ENCODE peak calls at places on chromosomes 11 and 22, in six cellular contexts. A is lung, Q is fibroblast of mammary gland, X is bronchial epithelial cell, N is neural crest cell, L is foreskin keratinocyte. Z is an unnamed sample.

GRCh38 chr11:125344846-125345705 is 151.0 kb downstream of the FEZ1 start:
- DNase-seq in A (no peak), Q (no peak), X (no peak), N (no peak), L (no peak), Z (no peak)

GRCh38 chr22:49951001-49951677 is 9.4 kb upstream of the PIM3 start:
- DNase-seq in A (peak; percentile 95), Q (peak; percentile 53), X (peak; percentile 82), N (no peak), L (peak; percentile 55), Z (peak; percentile 90)

GRCh38 chr11:68340003-68340767 is 27.8 kb downstream of the LRP5 start:
- DNase-seq in A (no peak), Q (no peak), X (no peak), N (no peak), L (no peak), Z (no peak)

GRCh38 chr11:35583843-35584242 is 34.4 kb upstream of the FJX1 start:
- DNase-seq in A (no peak), Q (no peak), X (no peak), N (no peak), L (no peak), Z (no peak)

GRCh38 chr11:116733959-116734517 is 38.7 kb downstream of the BUD13 start:
- DNase-seq in A (no peak), Q (no peak), X (no peak), N (no peak), L (no peak), Z (no peak)

GRCh38 chr22:40709752-40710413 is 30.6 kb downstream of the MCHR1 start:
- DNase-seq in A (no peak), Q (no peak), X (no peak), N (no peak), L (no peak), Z (no peak)

GRCh38 chr11:72630104-72630852 is 43.9 kb downstream of the PDE2A start:
- DNase-seq in A (no peak), Q (no peak), X (no peak), N (no peak), L (no peak), Z (no peak)

GRCh38 chr22:17980013-17980510 is 44.3 kb downstream of the MICAL3 start:
- DNase-seq in A (no peak), Q (no peak), X (no peak), N (no peak), L (no peak), Z (no peak)

GRCh38 chr11:117532568-117532967 is 204.9 kb downstream of the CEP164 start:
- DNase-seq in A (no peak), Q (no peak), X (no peak), N (no peak), L (no peak), Z (no peak)

GRCh38 chr22:31613904-31614296 is 48.1 kb downstream of the PISD start:
- DNase-seq in A (no peak), Q (no peak), X (no peak), N (no peak), L (no peak), Z (no peak)

GRCh38 chr11:79045811-79046304 is 395.0 kb downstream of the TENM4 start:
- DNase-seq in A (no peak), Q (peak; percentile 55), X (peak; percentile 82), N (no peak), L (peak; percentile 45), Z (peak; percentile 26)

GRCh38 chr22:27405672-27406388 is 395.7 kb downstream of the MN1 start:
- DNase-seq in A (peak; percentile 31), Q (peak; percentile 50), X (peak; percentile 43), N (peak; percentile 78), L (peak; percentile 28), Z (peak; percentile 69)

GRCh38 chr11:95442531-95443050 is 211.6 kb upstream of the SESN3 start:
- DNase-seq in A (no peak), Q (no peak), X (no peak), N (no peak), L (no peak), Z (no peak)

GRCh38 chr11:113488931-113489351 is 13.7 kb upstream of the DRD2 start:
- DNase-seq in A (no peak), Q (no peak), X (peak; percentile 59), N (no peak), L (no peak), Z (no peak)

GRCh38 chr11:16000065-16000464 is 356.3 kb downstream of the SOX6 start:
- DNase-seq in A (no peak), Q (peak; percentile 85), X (peak; percentile 71), N (no peak), L (peak; percentile 14), Z (peak; percentile 23)

GRCh38 chr22:49197500-49197899 is 630.2 kb downstream of the BRD1 start:
- DNase-seq in A (no peak), Q (no peak), X (no peak), N (no peak), L (no peak), Z (no peak)

GRCh38 chr11:16292167-16292859 is 64.0 kb downstream of the SOX6 start:
- DNase-seq in A (no peak), Q (no peak), X (no peak), N (no peak), L (no peak), Z (no peak)

GRCh38 chr11:86117706-86118050 is 48.8 kb upstream of the PICALM start:
- DNase-seq in A (no peak), Q (no peak), X (peak; percentile 40), N (no peak), L (peak; percentile 9), Z (no peak)

GRCh38 chr11:3747704-3748103 is 49.6 kb downstream of the NUP98 start:
- DNase-seq in A (no peak), Q (peak; percentile 88), X (peak; percentile 99), N (no peak), L (peak; percentile 45), Z (peak; percentile 87)

DNA sequence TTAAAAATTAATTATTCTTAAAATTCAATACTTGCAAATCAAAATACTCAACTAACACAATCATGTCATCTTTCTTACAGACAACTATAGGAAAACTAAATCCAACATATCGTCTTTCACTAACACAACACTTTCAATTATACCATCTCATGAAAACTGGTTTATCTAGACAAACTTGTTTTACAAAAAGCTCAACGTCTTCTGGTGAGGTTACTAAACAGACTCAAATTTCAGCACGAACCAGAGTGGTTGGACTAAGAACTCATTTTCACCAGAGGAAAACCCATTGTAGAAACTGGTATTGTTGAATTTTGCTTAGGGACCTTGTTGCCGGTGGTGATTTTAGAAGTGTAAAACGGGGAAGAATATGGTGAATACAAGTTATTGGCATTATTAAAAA is 52.2 kb downstream of the NUP98 start:
- DNase-seq in A (no peak), Q (no peak), X (peak; percentile 91), N (no peak), L (peak; percentile 15), Z (no peak)
- TF ChIP-seq CTCF in A (no peak), Q (no peak), X (no peak), N (no peak), L (no peak), Z (no peak)

GRCh38 chr11:104694259-104695070 is 203.8 kb downstream of the CASP12 start:
- DNase-seq in A (no peak), Q (peak; percentile 88), X (peak; percentile 57), N (no peak), L (peak; percentile 46), Z (no peak)
- TF ChIP-seq CTCF in A (no peak), Q (no peak), X (no peak), N (no peak), L (no peak), Z (no peak)

GRCh38 chr11:3982431-3982830 is 112.2 kb upstream of the RRM1 start:
- DNase-seq in A (no peak), Q (no peak), X (no peak), N (no peak), L (no peak), Z (no peak)

GRCh38 chr11:3981084-3981633 is 113.4 kb upstream of the RRM1 start:
- DNase-seq in A (no peak), Q (no peak), X (no peak), N (no peak), L (no peak), Z (peak; percentile 24)

GRCh38 chr11:3983101-3983500 is 111.5 kb upstream of the RRM1 start:
- DNase-seq in A (no peak), Q (no peak), X (no peak), N (no peak), L (no peak), Z (no peak)

GRCh38 chr11:3986301-3986700 is 108.3 kb upstream of the RRM1 start:
- DNase-seq in A (no peak), Q (no peak), X (no peak), N (no peak), L (no peak), Z (no peak)

GRCh38 chr11:3984896-3985295 is 109.7 kb upstream of the RRM1 start:
- DNase-seq in A (no peak), Q (no peak), X (no peak), N (no peak), L (no peak), Z (no peak)
- TF ChIP-seq CTCF in A (no peak), Q (peak; percentile 2), X (no peak), N (no peak), L (peak; percentile 44), Z (no peak)

GRCh38 chr11:111445586-111445985 is 66.5 kb upstream of the POU2AF1 start:
- DNase-seq in A (no peak), Q (peak; percentile 30), X (no peak), N (no peak), L (no peak), Z (no peak)

GRCh38 chr11:111447931-111448330 is 64.3 kb downstream of the BTG4 start:
- DNase-seq in A (no peak), Q (no peak), X (no peak), N (no peak), L (no peak), Z (no peak)

GRCh38 chr11:111444040-111444439 is 65.0 kb upstream of the POU2AF1 start:
- DNase-seq in A (no peak), Q (no peak), X (no peak), N (no peak), L (no peak), Z (no peak)

GRCh38 chr11:111448420-111448819 is 63.8 kb downstream of the BTG4 start:
- DNase-seq in A (no peak), Q (no peak), X (no peak), N (no peak), L (no peak), Z (no peak)

DNA sequence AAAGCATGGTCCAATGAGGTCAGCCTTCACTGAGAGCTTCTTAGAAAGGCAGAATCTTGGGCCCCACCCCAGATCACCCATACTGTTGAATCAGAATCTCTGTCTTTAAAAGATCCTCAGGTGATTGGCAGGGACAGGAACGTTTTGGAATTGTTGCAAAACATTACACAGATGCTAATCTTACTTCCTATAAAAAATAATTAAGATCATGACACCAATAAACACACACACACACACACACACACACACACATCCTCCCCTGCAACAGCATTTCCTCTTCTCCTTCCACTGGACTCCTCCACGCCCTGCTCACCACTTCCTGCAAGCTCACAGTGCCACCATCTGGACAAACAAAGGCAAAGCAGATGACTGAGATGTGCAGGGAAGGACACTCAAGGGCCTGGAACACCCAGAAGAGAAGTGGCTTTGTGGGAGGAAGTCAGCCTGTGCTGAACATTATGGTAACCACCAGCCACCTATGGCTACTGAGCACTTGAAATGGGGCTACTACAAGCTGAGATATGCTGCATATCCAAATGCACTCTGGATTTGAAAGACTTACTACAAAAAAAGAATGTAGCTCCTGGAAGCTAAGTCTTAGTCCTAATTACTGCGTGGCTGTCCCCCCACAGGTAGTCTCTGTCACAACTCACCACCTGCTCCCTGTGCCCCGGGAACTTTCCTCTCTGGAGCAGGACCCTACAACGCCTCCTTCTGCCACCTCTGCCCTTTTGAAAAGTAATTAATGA is 65.6 kb downstream of the BTG4 start:
- DNase-seq in A (peak; percentile 86), Q (peak; percentile 93), X (peak; percentile 78), N (peak; percentile 69), L (peak; percentile 58), Z (peak; percentile 90)
- TF ChIP-seq CTCF in A (peak; percentile 88), Q (peak; percentile 94), X (peak; percentile 90), N (peak; percentile 84), L (peak; percentile 97), Z (peak; percentile 79)

GRCh38 chr11:46247664-46248063 is 29.8 kb upstream of the CREB3L1 start:
- DNase-seq in A (peak; percentile 73), Q (peak; percentile 68), X (peak; percentile 71), N (no peak), L (peak; percentile 38), Z (peak; percentile 82)
- TF ChIP-seq CTCF in A (peak; percentile 16), Q (peak; percentile 30), X (peak; percentile 70), N (peak; percentile 63), L (peak; percentile 79), Z (peak; percentile 22)

Z was measured in MCF 10A.